ENCODE peak calls at places on chromosomes 2 and 18, in seven cellular contexts. M, F, T, C, I, W and D are unnamed samples.

GRCh38 chr18:62839874-62840713 is 124.8 kb downstream of the PHLPP1 start:
- DNase-seq in T (no peak), M (no peak), C (no peak), F (no peak), W (no peak), I (no peak), D (no peak)

GRCh38 chr2:168518555-168519066 is 62.5 kb downstream of the CERS6 start:
- DNase-seq in C (no peak), W (peak; percentile 90), I (peak; percentile 14), F (no peak), T (no peak), M (peak; percentile 49), D (peak; percentile 45)

GRCh38 chr2:65129276-65129612 is 662 bp downstream of the RAB1A start:
- DNase-seq in C (no peak), F (no peak), I (no peak), M (no peak), W (no peak), T (peak; percentile 2), D (peak; percentile 12)

GRCh38 chr18:8615397-8616025 is 6.3 kb downstream of the RAB12 start:
- DNase-seq in T (no peak), M (peak; percentile 92), I (peak; percentile 56), W (peak; percentile 71), C (no peak), F (no peak), D (peak; percentile 18)

GRCh38 chr2:204321910-204322765 is 223.1 kb upstream of the PARD3B start:
- DNase-seq in W (no peak), F (no peak), C (no peak), M (peak; percentile 52), I (no peak), T (no peak), D (no peak)

GRCh38 chr18:22913861-22914260 is 19.3 kb upstream of the RBBP8 start:
- DNase-seq in M (no peak), I (peak; percentile 76), F (no peak), W (no peak), C (no peak), T (no peak), D (no peak)

GRCh38 chr2:172431993-172432392 is 4.6 kb downstream of the ITGA6 start:
- DNase-seq in C (no peak), M (no peak), T (no peak), F (no peak), I (no peak), W (no peak), D (no peak)

GRCh38 chr2:118130385-118130784 is 42.1 kb downstream of the INSIG2 start:
- DNase-seq in T (no peak), F (no peak), I (no peak), C (no peak), M (no peak), W (no peak), D (no peak)